ENCODE peak calls at places on chromosomes 7 and 10, in eight cellular contexts. S, E, H, N, D, K, M and F are unnamed samples. For H3K4me1, the result is how much of the 10 kb centered on the place peaks cover.

GRCh38 chr7:108805808-108806397 is 236.2 kb downstream of the DNAJB9 start:
- DNase-seq in K (peak), S (peak), E (no peak), D (no peak), N (peak), M (peak), H (no peak), F (peak)

GRCh38 chr7:66281678-66282593 is 76.8 kb downstream of the TPST1 start:
- DNase-seq in E (no peak), S (no peak), K (peak), D (peak), H (no peak), M (peak), N (peak), F (peak)

GRCh38 chr7:50497968-50498367 is 47.8 kb upstream of the FIGNL1 start:
- DNase-seq in H (no peak), E (no peak), M (no peak), K (peak), D (peak), N (no peak), S (no peak), F (peak)

GRCh38 chr7:45082031-45082830 is 6.5 kb downstream of the NACAD start:
- DNase-seq in N (no peak), D (peak), S (no peak), H (no peak), M (no peak), K (no peak), E (no peak), F (no peak)

GRCh38 chr7:16491148-16491547 is 25.6 kb upstream of the SOSTDC1 start:
- DNase-seq in S (no peak), M (no peak), K (no peak), N (no peak), E (no peak), D (no peak), H (no peak), F (no peak)

GRCh38 chr10:99682752-99683151 is 23.4 kb downstream of the ENTPD7 start:
- DNase-seq in D (no peak), H (no peak), M (peak), K (peak), E (no peak), S (no peak), N (peak), F (peak)

GRCh38 chr7:144048648-144049047 is at the start of gene OR2A5:
- DNase-seq in K (no peak), N (no peak), E (no peak), H (no peak), D (no peak), M (no peak), S (no peak), F (no peak)

GRCh38 chr10:52779541-52780390 is 7.2 kb upstream of the MBL2 start:
- DNase-seq in E (peak), N (peak), D (peak), M (peak), H (peak), S (peak), K (peak), F (peak)

GRCh38 chr7:21965318-21965717 is 19.6 kb upstream of the CDCA7L start:
- DNase-seq in N (no peak), H (no peak), E (no peak), D (no peak), S (no peak), M (no peak), K (no peak), F (no peak)

GRCh38 chr10:8731415-8732110 is 677.1 kb downstream of the GATA3 start:
- DNase-seq in E (no peak), K (no peak), S (no peak), H (no peak), D (no peak), M (no peak), N (no peak), F (no peak)

GRCh38 chr10:63414481-63415260 is 51.1 kb downstream of the JMJD1C start:
- DNase-seq in M (peak), K (peak), S (no peak), N (peak), D (no peak), E (no peak), H (no peak), F (no peak)

GRCh38 chr7:82600601-82601000 is 157.0 kb upstream of the CACNA2D1 start:
- DNase-seq in M (peak), K (no peak), H (no peak), D (no peak), S (no peak), E (no peak), N (peak), F (no peak)

GRCh38 chr10:125038637-125039036 is 96.7 kb downstream of the ZRANB1 start:
- DNase-seq in E (no peak), D (peak), N (peak), K (no peak), M (peak), S (peak), H (peak), F (no peak)

GRCh38 chr10:84845628-84846261 is 517.4 kb downstream of the CCSER2 start:
- DNase-seq in D (no peak), K (no peak), H (no peak), E (no peak), S (peak), N (peak), M (peak), F (no peak)

GRCh38 chr7:24721378-24722030 is 35.8 kb downstream of the GSDME start:
- DNase-seq in N (peak), S (peak), H (no peak), M (peak), K (no peak), E (no peak), D (no peak), F (peak)

GRCh38 chr10:43039629-43040481 is 37.0 kb upstream of the RET start:
- DNase-seq in M (no peak), D (no peak), N (no peak), S (no peak), E (no peak), K (peak), H (no peak), F (no peak)

GRCh38 chr10:132575320-132576201 is 38.0 kb downstream of the INPP5A start:
- DNase-seq in N (peak), H (no peak), M (peak), K (no peak), D (no peak), S (no peak), E (no peak), F (no peak)

GRCh38 chr7:81902536-81902935 is 132.7 kb upstream of the HGF start:
- DNase-seq in D (no peak), N (no peak), E (no peak), S (no peak), H (no peak), M (no peak), K (no peak), F (no peak)

GRCh38 chr10:25047902-25048301 is 31.5 kb downstream of the THNSL1 start:
- DNase-seq in N (no peak), H (no peak), S (no peak), E (no peak), K (peak), M (peak), D (no peak), F (peak)

GRCh38 chr10:2942937-2943336 is 124.4 kb upstream of the PFKP start:
- DNase-seq in N (no peak), K (no peak), E (no peak), D (no peak), S (no peak), H (no peak), M (no peak), F (no peak)

GRCh38 chr10:6379015-6379776 is 176.5 kb downstream of the PFKFB3 start:
- DNase-seq in N (no peak), D (no peak), M (no peak), H (no peak), E (no peak), K (no peak), S (no peak), F (peak)

GRCh38 chr7:156865493-156865892 is 27.5 kb downstream of the LMBR1 start:
- DNase-seq in N (no peak), S (no peak), K (no peak), H (no peak), D (no peak), M (no peak), E (no peak), F (no peak)

GRCh38 chr7:46244752-46245151 is 323.7 kb upstream of the IGFBP3 start:
- DNase-seq in E (no peak), M (no peak), N (no peak), S (no peak), H (no peak), K (peak), D (no peak), F (no peak)

DNA sequence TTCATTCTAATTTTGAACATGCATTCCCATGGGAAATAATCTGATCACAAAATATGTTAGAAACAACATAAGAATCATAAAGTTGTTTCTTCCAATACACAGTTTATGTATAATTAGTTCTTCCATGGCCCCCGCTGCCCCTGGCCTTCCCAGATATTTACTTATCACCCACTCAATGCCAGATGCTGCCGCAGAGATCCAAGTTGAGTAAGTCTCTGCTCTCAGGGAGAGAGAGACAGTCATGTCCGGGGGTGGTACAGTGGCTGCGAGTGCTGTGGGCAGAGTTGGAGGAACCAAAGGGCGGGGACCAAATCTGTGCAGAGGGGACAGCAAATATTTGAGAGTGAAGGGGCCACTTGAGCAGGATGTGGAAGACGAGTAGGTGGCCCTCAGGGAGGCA is 37.1 kb downstream of the COL26A1 start:
- DNase-seq in S (no peak), H (no peak), N (no peak), D (no peak), K (peak), E (no peak), M (no peak), F (no peak)
- H3K4me1 ChIP-seq in S (under half), H (under half), N (under half), D (under half), K (under half), E (under half), M (under half), F (under half)

GRCh38 chr10:86659161-86659691 is 4.9 kb downstream of the OPN4 start:
- DNase-seq in N (no peak), D (peak), H (no peak), E (no peak), S (peak), M (no peak), K (no peak), F (no peak)

GRCh38 chr10:86658261-86658741 is 4.0 kb downstream of the OPN4 start:
- DNase-seq in D (peak), E (no peak), H (peak), K (no peak), M (no peak), N (no peak), S (peak), F (no peak)

GRCh38 chr10:86657396-86658011 is 3.2 kb downstream of the OPN4 start:
- DNase-seq in H (peak), M (no peak), S (no peak), N (no peak), D (peak), E (no peak), K (no peak), F (no peak)

GRCh38 chr10:86659721-86660438 is 5.5 kb downstream of the OPN4 start:
- DNase-seq in D (peak), E (no peak), S (peak), M (no peak), H (no peak), K (no peak), N (no peak), F (no peak)

DNA sequence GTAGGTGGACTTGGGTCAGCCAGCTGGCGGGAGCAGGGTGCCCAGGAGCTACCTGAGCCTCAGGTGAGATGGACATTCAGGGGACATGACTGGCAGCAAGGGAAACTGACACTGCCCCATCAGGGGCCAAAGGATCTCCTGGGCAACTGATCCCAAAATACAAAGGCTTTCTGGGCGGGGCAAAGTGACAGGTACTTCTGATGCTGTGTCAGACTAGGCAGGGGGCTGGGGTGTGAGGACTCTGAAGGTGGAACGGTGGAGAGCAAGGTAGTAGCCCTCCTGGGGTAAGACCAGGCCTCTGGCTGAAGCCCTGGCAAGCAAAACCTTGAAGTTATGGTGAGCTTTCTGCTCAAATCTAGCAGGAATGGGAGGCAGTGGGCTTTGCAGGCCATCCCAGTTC is 4.4 kb downstream of the OPN4 start:
- DNase-seq in D (peak), M (no peak), E (no peak), N (no peak), H (no peak), S (peak), K (no peak), F (no peak)
- H3K4me1 ChIP-seq in D (under half), M (under half), E (under half), N (under half), H (under half), S (under half), K (under half), F (under half)

DNA sequence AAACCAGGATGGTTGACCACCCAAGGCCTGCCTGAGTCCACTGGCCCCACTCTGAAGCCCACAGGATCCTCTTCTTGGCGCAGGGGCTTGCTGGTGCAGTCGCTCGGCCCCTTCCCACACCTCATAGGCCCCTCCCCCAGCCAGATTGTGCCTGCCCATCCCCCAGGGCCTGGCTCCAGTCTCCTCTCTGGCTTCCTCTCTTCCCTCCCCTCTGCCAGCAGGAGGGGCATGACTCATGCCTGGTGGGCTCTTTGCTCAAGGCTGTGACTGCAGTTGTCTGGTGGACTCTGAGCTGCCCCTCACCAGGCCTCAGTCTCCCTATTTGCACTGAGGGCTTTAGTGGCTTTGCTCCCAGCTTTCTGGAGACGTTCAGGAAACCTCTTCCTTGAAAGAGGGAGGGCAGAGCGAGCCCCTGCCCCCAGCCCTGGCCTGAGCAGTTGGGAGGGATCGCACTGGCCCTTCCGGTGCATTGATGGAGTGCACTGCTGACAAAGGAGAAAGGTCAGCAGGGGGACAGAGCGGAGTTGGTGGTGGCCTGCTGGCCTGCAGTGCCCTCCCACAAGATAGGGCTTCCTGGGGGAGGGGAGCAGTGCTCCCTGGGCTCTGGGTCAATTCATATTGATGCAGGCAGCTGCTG is 60.7 kb downstream of the ZMIZ1 start:
- DNase-seq in D (no peak), K (peak), H (no peak), S (peak), M (peak), E (peak), N (no peak), F (no peak)
- H3K4me1 ChIP-seq in D (half or more), K (under half), H (under half), S (under half), M (under half), E (under half), N (half or more), F (under half)

GRCh38 chr7:91344248-91344647 is 80.0 kb downstream of the FZD1 start:
- DNase-seq in S (no peak), E (no peak), N (no peak), D (no peak), H (no peak), K (no peak), M (no peak), F (no peak)
- H3K4me1 ChIP-seq in S (under half), E (under half), N (under half), D (under half), H (under half), K (under half), M (under half), F (under half)

GRCh38 chr10:128150551-128150950 is 24.3 kb upstream of the MKI67 start:
- DNase-seq in N (no peak), E (no peak), K (no peak), S (no peak), M (no peak), D (no peak), H (no peak), F (no peak)
- H3K4me1 ChIP-seq in N (under half), E (under half), K (under half), S (under half), M (under half), D (under half), H (under half), F (under half)

GRCh38 chr7:47715631-47716068 is 133.7 kb upstream of the TNS3 start:
- DNase-seq in S (no peak), M (no peak), D (no peak), H (no peak), E (no peak), K (no peak), N (no peak), F (no peak)

GRCh38 chr7:47714669-47715607 is 133.0 kb upstream of the TNS3 start:
- DNase-seq in N (no peak), K (no peak), E (no peak), H (no peak), M (no peak), S (no peak), D (no peak), F (no peak)

GRCh38 chr7:47711776-47712175 is 129.9 kb upstream of the TNS3 start:
- DNase-seq in N (no peak), K (no peak), S (no peak), H (no peak), E (no peak), D (no peak), M (no peak), F (no peak)

GRCh38 chr7:47712416-47712815 is 130.5 kb upstream of the TNS3 start:
- DNase-seq in M (no peak), H (no peak), D (no peak), N (no peak), K (no peak), E (no peak), S (no peak), F (no peak)

GRCh38 chr7:47713595-47713994 is 131.7 kb upstream of the TNS3 start:
- DNase-seq in S (no peak), E (no peak), H (no peak), M (no peak), N (no peak), K (no peak), D (no peak), F (no peak)
- H3K4me1 ChIP-seq in S (under half), E (under half), H (under half), M (under half), N (under half), K (under half), D (under half), F (under half)

GRCh38 chr10:95457319-95457886 is 103.8 kb downstream of the SORBS1 start:
- DNase-seq in E (no peak), S (no peak), D (no peak), K (no peak), N (no peak), M (peak), H (no peak), F (no peak)

GRCh38 chr10:95456486-95456885 is 104.7 kb downstream of the SORBS1 start:
- DNase-seq in D (no peak), N (no peak), H (no peak), K (no peak), M (no peak), S (no peak), E (no peak), F (peak)

GRCh38 chr10:95459446-95459845 is 101.7 kb downstream of the SORBS1 start:
- DNase-seq in H (no peak), M (no peak), E (no peak), D (peak), N (no peak), S (no peak), K (no peak), F (no peak)

GRCh38 chr10:95458014-95458413 is 103.2 kb downstream of the SORBS1 start:
- DNase-seq in S (no peak), D (no peak), M (no peak), N (no peak), K (no peak), H (no peak), E (no peak), F (no peak)

DNA sequence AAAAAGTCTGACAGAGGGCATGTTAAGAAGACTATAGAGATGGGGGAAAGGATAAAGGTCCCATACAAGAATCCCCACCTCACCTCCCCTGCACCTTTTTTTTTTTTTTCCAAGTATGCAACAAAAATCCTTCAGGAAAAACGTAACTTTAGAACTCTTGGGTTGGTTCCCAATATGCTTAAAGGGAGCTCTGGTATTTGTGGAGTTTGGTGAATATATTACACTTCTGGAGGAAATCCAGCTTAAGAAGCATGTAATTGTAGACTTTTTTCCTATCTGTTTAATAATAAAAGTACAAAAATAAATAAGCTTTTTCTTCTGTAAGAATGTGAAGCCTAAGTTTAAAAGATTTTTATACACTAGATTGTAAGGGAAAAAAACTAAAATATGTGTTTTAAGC is 102.3 kb downstream of the SORBS1 start:
- DNase-seq in M (no peak), D (no peak), N (no peak), H (no peak), E (no peak), S (no peak), K (no peak), F (no peak)
- H3K4me1 ChIP-seq in M (under half), D (under half), N (under half), H (under half), E (under half), S (under half), K (under half), F (under half)

DNA sequence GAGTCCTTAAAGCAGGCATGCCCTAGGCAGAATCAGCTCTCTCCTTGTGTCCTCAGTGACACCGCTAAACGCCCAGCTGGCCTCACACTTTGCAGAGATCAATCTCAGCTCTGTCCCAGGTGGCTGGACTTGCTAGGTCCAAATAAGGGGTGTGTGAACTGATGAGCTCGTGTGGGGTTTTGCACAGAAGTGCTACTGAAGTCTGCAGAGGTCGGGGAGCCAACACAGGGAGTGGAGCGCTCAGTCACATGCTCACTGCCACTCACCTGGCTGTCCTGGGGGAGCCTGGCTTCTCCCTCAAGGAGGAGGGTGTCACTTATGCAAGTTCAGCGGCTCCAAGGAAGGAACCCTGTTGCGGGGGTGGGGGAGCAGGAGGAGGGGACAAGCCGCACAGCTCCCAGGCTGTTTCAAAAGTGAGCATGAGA is 2.0 kb downstream of the ELN start:
- DNase-seq in E (no peak), H (no peak), K (peak), N (no peak), M (no peak), D (no peak), S (no peak), F (no peak)
- H3K4me1 ChIP-seq in E (under half), H (half or more), K (under half), N (under half), M (under half), D (under half), S (under half), F (under half)